ENCODE peak calls at places on chromosomes 2 and 18, in nine cellular contexts. P, C, G, V, H, O, L, J and E are unnamed samples.
A peak's percentile ranks its signal among the peaks of the same experiment; 100 is the strongest.

GRCh38 chr2:120353591-120353898 is 7.6 kb downstream of the INHBB start:
- DNase-seq in P (no peak), C (no peak), G (no peak), V (no peak), H (no peak), O (no peak), L (no peak), J (no peak), E (no peak)

GRCh38 chr2:105376789-105377231 is 22.0 kb downstream of the FHL2 start:
- DNase-seq in P (no peak), C (peak; percentile 64), G (no peak), V (peak; percentile 83), H (no peak), O (no peak), L (no peak), J (peak; percentile 93), E (no peak)

GRCh38 chr2:72759755-72760154 is 66.1 kb downstream of the EXOC6B start:
- DNase-seq in P (no peak), C (no peak), G (no peak), V (no peak), H (no peak), O (no peak), L (no peak), J (peak; percentile 24), E (no peak)

GRCh38 chr18:27789406-27789805 is 387.5 kb downstream of the CDH2 start:
- DNase-seq in P (no peak), C (no peak), G (no peak), V (no peak), H (no peak), O (no peak), L (no peak), J (no peak), E (no peak)

GRCh38 chr2:15112216-15112615 is 448.9 kb downstream of the NBAS start:
- DNase-seq in P (no peak), C (peak; percentile 12), G (no peak), V (peak; percentile 65), H (no peak), O (no peak), L (no peak), J (peak; percentile 51), E (no peak)

GRCh38 chr2:95041824-95042442 is 16.4 kb downstream of the MAL start:
- DNase-seq in P (no peak), C (no peak), G (no peak), V (no peak), H (no peak), O (no peak), L (no peak), J (no peak), E (no peak)

GRCh38 chr2:131055169-131056065 is 37.8 kb downstream of the FAM168B start:
- DNase-seq in P (no peak), C (peak; percentile 91), G (no peak), V (peak; percentile 36), H (no peak), O (no peak), L (no peak), J (peak; percentile 44), E (no peak)

GRCh38 chr2:209323738-209324137 is 100.1 kb upstream of the MAP2 start:
- DNase-seq in P (no peak), C (no peak), G (no peak), V (peak; percentile 2), H (no peak), O (no peak), L (no peak), J (no peak), E (no peak)

GRCh38 chr2:128499367-128500135 is 180.9 kb upstream of the HS6ST1 start:
- DNase-seq in P (no peak), C (no peak), G (no peak), V (no peak), H (peak; percentile 22), O (no peak), L (no peak), J (no peak), E (peak; percentile 39)

GRCh38 chr2:61537590-61538178 is 472 bp downstream of the XPO1 start:
- DNase-seq in P (no peak), C (no peak), G (no peak), V (no peak), H (no peak), O (no peak), L (no peak), J (no peak), E (no peak)

GRCh38 chr18:58639751-58640427 is 11.0 kb upstream of the ALPK2 start:
- DNase-seq in P (no peak), C (peak; percentile 56), G (no peak), V (peak; percentile 80), H (no peak), O (no peak), L (no peak), J (peak; percentile 58), E (no peak)

DNA sequence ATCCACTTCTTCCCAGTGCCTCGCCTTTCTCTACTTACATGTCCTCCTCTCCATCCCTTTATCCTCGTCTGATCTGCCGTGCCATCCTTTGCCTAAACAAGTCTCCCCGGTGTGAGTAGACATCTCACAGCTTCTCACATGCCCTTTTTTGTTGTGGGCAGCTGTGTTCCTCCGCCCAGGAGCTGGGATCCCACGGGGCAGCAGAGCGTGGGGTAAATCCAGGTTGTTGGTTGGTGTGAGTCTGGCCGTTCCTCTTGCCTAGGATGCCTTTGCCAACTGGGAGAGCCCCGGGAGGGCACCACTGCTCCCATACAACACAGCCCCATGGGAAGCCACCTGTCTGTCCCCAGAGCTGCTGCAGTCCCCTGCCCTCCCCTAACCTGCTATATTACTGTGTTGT is 22.4 kb downstream of the SLC30A3 start:
- DNase-seq in P (no peak), C (no peak), G (no peak), V (no peak), H (no peak), O (no peak), L (no peak), J (no peak), E (no peak)
- TF ChIP-seq CTCF in P (no peak), C (no peak), G (no peak), V (no peak), H (no peak), O (no peak), L (no peak), J (no peak), E (no peak)

GRCh38 chr2:86087936-86088850 is 17.5 kb downstream of the POLR1A start:
- DNase-seq in P (no peak), C (no peak), G (no peak), V (no peak), H (no peak), O (no peak), L (no peak), J (no peak), E (peak; percentile 44)
- TF ChIP-seq CTCF in P (no peak), C (peak; percentile 38), G (peak; percentile 47), V (peak; percentile 57), H (peak; percentile 79), O (peak; percentile 26), L (peak; percentile 20), J (peak; percentile 49), E (peak; percentile 72)

DNA sequence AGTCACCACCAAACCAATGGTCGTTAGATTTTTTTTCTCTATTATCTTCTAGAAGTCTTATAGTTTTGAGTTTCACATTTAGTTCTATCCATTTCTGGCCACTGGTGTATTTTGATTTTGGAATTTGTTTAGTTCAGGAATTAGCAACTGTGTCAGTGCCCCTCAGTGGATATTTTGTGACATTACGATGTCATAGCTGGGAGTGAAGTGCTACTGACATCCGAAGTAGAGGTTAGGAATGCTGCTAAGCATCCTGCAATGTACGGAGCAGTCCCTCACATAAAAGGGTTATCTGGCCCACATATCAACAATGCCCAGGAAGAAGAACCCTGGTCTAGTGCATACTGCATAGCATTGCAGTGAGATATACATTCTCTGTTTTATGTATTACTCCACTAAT is 157.4 kb upstream of the RGPD4 start:
- DNase-seq in P (no peak), C (peak; percentile 12), G (no peak), V (peak; percentile 54), H (no peak), O (no peak), L (peak; percentile 14), J (peak; percentile 27), E (no peak)
- TF ChIP-seq CTCF in P (no peak), C (peak; percentile 43), G (no peak), V (peak; percentile 41), H (peak; percentile 29), O (peak; percentile 43), L (peak; percentile 57), J (peak; percentile 26), E (peak; percentile 56)

GRCh38 chr2:33180915-33181314 is 234.2 kb downstream of the LTBP1 start:
- DNase-seq in P (no peak), C (no peak), G (no peak), V (no peak), H (no peak), O (no peak), L (no peak), J (no peak), E (no peak)

GRCh38 chr2:33177627-33178026 is 230.9 kb downstream of the LTBP1 start:
- DNase-seq in P (no peak), C (no peak), G (no peak), V (no peak), H (no peak), O (no peak), L (no peak), J (no peak), E (no peak)

GRCh38 chr2:33178209-33178608 is 231.5 kb downstream of the LTBP1 start:
- DNase-seq in P (no peak), C (no peak), G (no peak), V (no peak), H (no peak), O (no peak), L (no peak), J (no peak), E (no peak)

GRCh38 chr2:33184026-33184425 is 237.3 kb downstream of the LTBP1 start:
- DNase-seq in P (no peak), C (no peak), G (no peak), V (no peak), H (no peak), O (no peak), L (no peak), J (no peak), E (no peak)

DNA sequence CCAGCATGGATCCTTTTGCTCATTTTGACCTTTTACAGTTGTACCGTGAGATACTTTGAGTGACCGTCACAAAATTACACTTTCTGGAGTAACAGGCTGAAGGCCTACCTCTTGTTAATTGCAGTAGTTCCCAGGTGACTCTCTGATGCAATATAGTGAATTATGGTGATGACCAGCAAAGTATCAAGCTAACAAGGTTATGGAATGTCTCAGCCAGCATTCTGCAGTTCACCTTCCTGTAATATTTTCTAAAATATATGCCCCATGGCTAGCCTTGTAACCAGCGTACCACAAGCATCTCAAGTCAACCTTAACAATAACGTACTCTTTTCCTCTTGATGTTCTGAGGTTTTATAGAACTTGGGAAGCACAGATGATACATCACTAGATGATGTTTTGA is 234.7 kb downstream of the LTBP1 start:
- DNase-seq in P (no peak), C (no peak), G (no peak), V (no peak), H (no peak), O (no peak), L (no peak), J (no peak), E (no peak)
- TF ChIP-seq CTCF in P (no peak), C (no peak), G (no peak), V (no peak), H (no peak), O (no peak), L (no peak), J (no peak), E (no peak)